ENCODE peak calls at places on chromosomes 4 and X, in nine cellular contexts. T is activated T-cell treated with anti-CD3 and anti-CD28 coated beads, Interleukin-2, amount 50 U/mL, for 48 hours; F is heart right ventricle; R is amygdala; D is fibroblast of mammary gland; E is lower lobe of right lung; H is neural crest cell; L is GM20000; K is mesenchymal stem cell. B is an unnamed sample.

GRCh38 chr4:43048570-43048969 is 156.1 kb downstream of the GRXCR1 start:
- DNase-seq in K (no peak), E (no peak), T (no peak), H (no peak), L (no peak), R (no peak), F (no peak), D (no peak), B (no peak)

GRCh38 chrX:102712216-102712966 is at the start of gene GPRASP2:
- DNase-seq in R (peak; percentile 25), F (peak; percentile 33), D (peak; percentile 6), H (peak; percentile 38), E (peak; percentile 59), K (peak; percentile 23), T (peak; percentile 35), L (no peak), B (peak; percentile 52)

GRCh38 chrX:21657318-21658151 is 595 bp downstream of the KLHL34 start:
- DNase-seq in L (peak; percentile 7), R (no peak), E (no peak), H (no peak), F (no peak), T (peak; percentile 36), D (no peak), K (no peak), B (no peak)

GRCh38 chrX:56550667-56551066 is 12.8 kb upstream of the UBQLN2 start:
- DNase-seq in L (no peak), D (no peak), K (no peak), R (no peak), E (no peak), T (no peak), H (no peak), F (no peak), B (no peak)

GRCh38 chr4:122305853-122306252 is 73.0 kb upstream of the ADAD1 start:
- DNase-seq in E (no peak), L (no peak), T (no peak), H (no peak), R (no peak), K (no peak), F (no peak), D (no peak), B (no peak)

GRCh38 chrX:126064901-126065541 is 101.1 kb downstream of the DCAF12L2 start:
- DNase-seq in K (no peak), H (no peak), D (no peak), R (no peak), T (no peak), E (peak; percentile 12), F (no peak), L (no peak), B (no peak)

GRCh38 chr4:34516524-34516923 is 1727.8 kb downstream of the ARAP2 start:
- DNase-seq in R (no peak), K (no peak), T (no peak), D (no peak), E (no peak), F (no peak), L (no peak), H (no peak), B (no peak)

GRCh38 chrX:31091819-31092218 is 20.0 kb upstream of the FTHL17 start:
- DNase-seq in E (no peak), H (no peak), D (no peak), K (no peak), L (no peak), T (no peak), R (no peak), F (no peak), B (no peak)

GRCh38 chr4:75985116-75985515 is 5.6 kb downstream of the SDAD1 start:
- DNase-seq in L (no peak), T (no peak), H (no peak), R (no peak), F (no peak), D (peak; percentile 99), E (no peak), K (peak; percentile 87), B (no peak)

GRCh38 chrX:38149016-38149415 is 71.7 kb downstream of the SRPX start:
- DNase-seq in H (no peak), L (no peak), K (no peak), D (no peak), R (no peak), F (no peak), E (no peak), T (no peak), B (no peak)

GRCh38 chr4:139921551-139922184 is 232.3 kb downstream of the MAML3 start:
- DNase-seq in T (no peak), D (no peak), E (peak; percentile 54), K (no peak), H (no peak), F (no peak), L (no peak), R (no peak), B (no peak)

GRCh38 chrX:109709129-109709631 is 23.9 kb downstream of the ACSL4 start:
- DNase-seq in T (no peak), H (no peak), L (peak; percentile 18), K (peak; percentile 54), R (no peak), D (peak; percentile 64), E (no peak), F (no peak), B (no peak)

GRCh38 chr4:120871173-120871572 is 51.4 kb downstream of the PRDM5 start:
- DNase-seq in H (no peak), L (no peak), D (no peak), R (no peak), F (no peak), E (no peak), K (no peak), T (no peak), B (no peak)

GRCh38 chrX:120781416-120781815 is 94.2 kb downstream of the CT47B1 start:
- DNase-seq in D (peak; percentile 54), K (peak; percentile 35), H (no peak), T (no peak), R (no peak), F (no peak), L (no peak), E (no peak), B (no peak)

GRCh38 chr4:68167166-68167565 is 37.5 kb upstream of the TMPRSS11F start:
- DNase-seq in D (no peak), L (no peak), K (no peak), T (no peak), H (no peak), E (no peak), R (no peak), F (no peak), B (no peak)

GRCh38 chrX:23964177-23964576 is 56.4 kb downstream of the CXorf58 start:
- DNase-seq in T (no peak), K (no peak), H (no peak), E (no peak), R (no peak), L (no peak), F (no peak), D (no peak), B (no peak)